ENCODE peak calls at places on chromosomes 13 and 19, in seven cellular contexts. C is astrocyte of the spinal cord, K is cardiac fibroblast, M is fibroblast of the aortic adventitia, F is cardiac muscle cell, O is HFF-Myc, I is PC-3. G is an unnamed sample.

GRCh38 chr13:29418026-29418425 is 177.5 kb downstream of the SLC7A1 start:
- DNase-seq in I (no peak), C (no peak), F (no peak), K (no peak), M (no peak), O (no peak), G (no peak)

GRCh38 chr19:44072543-44073401 is 813 bp downstream of the ZNF284 start:
- DNase-seq in M (peak), I (peak), K (peak), F (peak), O (no peak), C (no peak), G (peak)

GRCh38 chr19:6610934-6611370 is 20.0 kb upstream of the CD70 start:
- DNase-seq in M (peak), F (peak), K (peak), I (peak), O (peak), C (peak), G (peak)

GRCh38 chr13:113883314-113883811 is 19.5 kb upstream of the GAS6 start:
- DNase-seq in K (no peak), I (no peak), M (no peak), C (no peak), F (no peak), O (no peak), G (no peak)

GRCh38 chr19:33273065-33273736 is 29.1 kb downstream of the CEBPA start:
- DNase-seq in O (no peak), I (no peak), C (no peak), K (no peak), M (peak), F (peak), G (peak)

GRCh38 chr13:25958983-25959382 is 92.8 kb downstream of the SHISA2 start:
- DNase-seq in I (no peak), K (no peak), M (no peak), C (no peak), F (no peak), O (no peak), G (no peak)

GRCh38 chr19:3978145-3978544 is 7.1 kb downstream of the EEF2 start:
- DNase-seq in C (no peak), O (no peak), M (no peak), I (no peak), F (no peak), K (no peak), G (no peak)

GRCh38 chr13:103354189-103354588 is 288.0 kb upstream of the SLC10A2 start:
- DNase-seq in F (no peak), I (no peak), C (no peak), O (peak), K (no peak), M (peak), G (no peak)

GRCh38 chr19:2325261-2326046 is 2.9 kb downstream of the LSM7 start:
- DNase-seq in K (no peak), M (no peak), F (no peak), O (no peak), I (no peak), C (no peak), G (no peak)

GRCh38 chr19:41546386-41546789 is 29.6 kb upstream of the CEACAM21 start:
- DNase-seq in I (no peak), C (no peak), K (no peak), O (no peak), M (no peak), F (no peak), G (no peak)

GRCh38 chr13:44331912-44332840 is 41.4 kb upstream of the SERP2 start:
- DNase-seq in F (peak), K (peak), C (peak), I (peak), M (peak), O (peak), G (no peak)

GRCh38 chr13:46559272-46559805 is 6.4 kb downstream of the LRCH1 start:
- DNase-seq in O (no peak), I (no peak), M (peak), C (no peak), F (no peak), K (peak), G (peak)

GRCh38 chr19:38210458-38210987 is 13.5 kb downstream of the DPF1 start:
- DNase-seq in I (no peak), O (no peak), C (peak), F (peak), K (no peak), M (peak), G (no peak)

GRCh38 chr19:39341122-39341719 is 1.0 kb upstream of the SAMD4B start:
- DNase-seq in O (no peak), K (no peak), F (peak), M (no peak), C (no peak), I (peak), G (no peak)

GRCh38 chr19:55526216-55527196 is 10.4 kb downstream of the SBK2 start:
- DNase-seq in M (peak), K (peak), I (peak), O (no peak), C (peak), F (peak), G (peak)

GRCh38 chr13:110057052-110057451 is 249.9 kb downstream of the COL4A1 start:
- DNase-seq in F (no peak), I (no peak), O (no peak), K (no peak), M (no peak), C (no peak), G (peak)

GRCh38 chr19:4534836-4535658 is at the start of gene PLIN5:
- DNase-seq in M (peak), C (peak), I (peak), O (peak), F (peak), K (peak), G (peak)

GRCh38 chr13:46580362-46580839 is 27.4 kb downstream of the LRCH1 start:
- DNase-seq in F (no peak), K (no peak), O (no peak), I (no peak), M (no peak), C (no peak), G (no peak)

GRCh38 chr13:113929628-113930615 is 44.0 kb downstream of the C13orf46 start:
- DNase-seq in C (no peak), O (no peak), F (no peak), K (no peak), M (no peak), I (no peak), G (no peak)

GRCh38 chr13:76980075-76980718 is 11.7 kb upstream of the CLN5 start:
- DNase-seq in C (peak), F (peak), I (peak), M (peak), O (no peak), K (peak), G (peak)

GRCh38 chr13:45615501-45616101 is at the start of gene ERICH6B:
- DNase-seq in F (peak), O (no peak), C (peak), K (peak), I (no peak), M (peak), G (peak)

GRCh38 chr19:33667141-33667540 is 45.4 kb downstream of the CHST8 start:
- DNase-seq in K (no peak), M (no peak), O (no peak), I (no peak), C (no peak), F (no peak), G (no peak)

GRCh38 chr19:2477732-2478191 is 1.8 kb downstream of the GADD45B start:
- DNase-seq in F (peak), C (peak), O (no peak), M (peak), I (peak), K (peak), G (peak)

GRCh38 chr19:54024660-54025059 is 33.2 kb downstream of the CACNG6 start:
- DNase-seq in K (peak), M (no peak), F (no peak), I (peak), O (no peak), C (no peak), G (no peak)

GRCh38 chr19:54030895-54031586 is 32.7 kb downstream of the VSTM1 start:
- DNase-seq in F (peak), O (no peak), M (peak), I (peak), C (no peak), K (peak), G (no peak)

GRCh38 chr19:54035215-54036178 is 28.2 kb downstream of the VSTM1 start:
- DNase-seq in M (peak), I (peak), O (peak), C (peak), K (peak), F (peak), G (peak)

GRCh38 chr19:54026656-54027055 is 35.2 kb downstream of the CACNG6 start:
- DNase-seq in C (no peak), O (no peak), F (no peak), I (no peak), K (no peak), M (no peak), G (peak)

DNA sequence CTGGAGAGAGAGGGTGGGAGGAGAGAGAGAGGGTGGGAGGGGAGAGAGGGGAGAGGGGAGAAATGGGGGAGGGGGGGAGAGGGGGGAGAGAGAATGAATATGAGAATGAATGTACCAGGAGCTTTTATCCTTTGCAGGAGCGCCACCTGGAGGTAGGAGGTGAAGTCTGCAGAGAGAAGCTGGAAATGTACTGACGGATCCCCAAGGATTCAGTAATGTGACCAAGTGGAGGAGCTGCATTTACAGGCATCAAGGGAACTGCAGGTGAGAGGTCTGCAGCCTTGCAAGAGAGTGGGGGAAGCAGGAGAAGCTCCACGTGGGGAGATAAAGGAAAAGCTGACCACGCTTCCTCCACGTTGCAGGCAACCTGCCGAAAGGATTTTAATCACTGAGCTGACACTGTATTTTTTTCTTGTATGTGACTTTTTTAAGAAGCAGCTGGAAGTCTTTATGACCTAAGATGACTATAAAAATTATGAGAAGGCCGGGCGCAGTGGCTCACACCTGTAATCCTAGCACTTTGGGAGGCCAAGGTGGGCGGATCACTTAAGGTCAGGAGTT is 33.7 kb downstream of the VSTM1 start:
- DNase-seq in I (peak), M (peak), O (peak), C (peak), F (peak), K (peak), G (peak)
- TF ChIP-seq CTCF in I (peak), M (peak), O (peak), C (peak), F (peak), K (peak), G (peak)

DNA sequence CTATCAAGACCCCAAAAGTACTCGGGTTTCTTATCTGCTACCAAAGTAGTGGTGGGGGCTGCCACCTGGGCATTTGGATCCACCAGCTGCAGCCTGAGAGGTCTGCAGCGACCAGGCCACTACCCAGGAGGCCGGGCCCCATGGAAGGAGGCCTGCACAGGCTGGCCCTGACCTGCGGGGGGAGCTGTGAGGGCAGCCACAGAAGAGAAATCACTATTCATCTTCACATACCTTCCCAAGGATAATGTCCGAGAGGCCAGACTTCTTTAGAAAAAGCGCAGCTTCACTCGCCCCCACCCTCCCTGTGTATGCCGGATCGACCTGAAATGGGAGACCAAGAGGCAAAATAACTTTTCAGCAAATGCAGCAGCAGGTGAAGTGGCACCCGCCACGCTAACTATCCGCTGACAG is 30.1 kb downstream of the EPS15L1 start:
- DNase-seq in M (no peak), I (peak), C (no peak), O (no peak), K (no peak), F (no peak), G (peak)
- H3K4me3 ChIP-seq in M (no peak), I (no peak), C (no peak), O (no peak), K (no peak), F (no peak), G (no peak)

GRCh38 chr19:30222428-30222873 is 149.7 kb upstream of the ZNF536 start:
- DNase-seq in C (no peak), I (no peak), M (no peak), O (no peak), F (no peak), K (no peak), G (no peak)
- TF ChIP-seq CTCF in C (peak), I (peak), M (peak), O (peak), F (peak), K (peak), G (no peak)

GRCh38 chr19:48616491-48617056 is 1.7 kb upstream of the FAM83E start:
- DNase-seq in O (no peak), M (no peak), C (no peak), K (no peak), I (no peak), F (no peak), G (no peak)
- H3K4me3 ChIP-seq in O (peak), M (peak), C (peak), K (no peak), I (peak), F (no peak), G (peak)

G was measured in epithelial cell of esophagus.